ENCODE peak calls at places on chromosome 6, in nine cellular contexts. One of them, this sample, is unnamed.

GRCh38 chr6:127069659-127070279 is 48.7 kb upstream of the RSPO3 start:
- DNase-seq in naive B cell: no peak
- DNase-seq in T-helper 2 cell: no peak
- DNase-seq in cortex of kidney: no peak
- DNase-seq in EL: peak
- DNase-seq in germinal center: no peak
- DNase-seq in MCF 10A: peak
- DNase-seq in epithelial cell of prostate: no peak
- DNase-seq in amygdala: no peak
- DNase-seq in this sample: no peak

GRCh38 chr6:18551228-18551627 is 164.1 kb downstream of the RNF144B start:
- DNase-seq in naive B cell: no peak
- DNase-seq in EL: peak
- DNase-seq in epithelial cell of prostate: peak
- DNase-seq in T-helper 2 cell: no peak
- DNase-seq in amygdala: no peak
- DNase-seq in cortex of kidney: no peak
- DNase-seq in germinal center: no peak
- DNase-seq in MCF 10A: peak
- DNase-seq in this sample: no peak

GRCh38 chr6:150866147-150867073 is 908 bp downstream of the MTHFD1L start:
- DNase-seq in germinal center: peak
- DNase-seq in amygdala: peak
- DNase-seq in EL: peak
- DNase-seq in T-helper 2 cell: peak
- DNase-seq in naive B cell: peak
- DNase-seq in MCF 10A: peak
- DNase-seq in epithelial cell of prostate: peak
- DNase-seq in cortex of kidney: no peak
- DNase-seq in this sample: peak

GRCh38 chr6:157629220-157629619 is 193.8 kb upstream of the SNX9 start:
- DNase-seq in epithelial cell of prostate: no peak
- DNase-seq in cortex of kidney: no peak
- DNase-seq in T-helper 2 cell: no peak
- DNase-seq in germinal center: no peak
- DNase-seq in EL: no peak
- DNase-seq in amygdala: no peak
- DNase-seq in naive B cell: no peak
- DNase-seq in MCF 10A: no peak
- DNase-seq in this sample: no peak

GRCh38 chr6:134621858-134622257 is 303.9 kb upstream of the SGK1 start:
- DNase-seq in MCF 10A: peak
- DNase-seq in epithelial cell of prostate: peak
- DNase-seq in EL: no peak
- DNase-seq in amygdala: no peak
- DNase-seq in T-helper 2 cell: no peak
- DNase-seq in germinal center: no peak
- DNase-seq in naive B cell: no peak
- DNase-seq in cortex of kidney: no peak
- DNase-seq in this sample: no peak

GRCh38 chr6:10190042-10190441 is 224.8 kb downstream of the TFAP2A start:
- DNase-seq in EL: peak
- DNase-seq in germinal center: no peak
- DNase-seq in naive B cell: no peak
- DNase-seq in amygdala: no peak
- DNase-seq in cortex of kidney: no peak
- DNase-seq in MCF 10A: no peak
- DNase-seq in epithelial cell of prostate: no peak
- DNase-seq in T-helper 2 cell: no peak
- DNase-seq in this sample: no peak

GRCh38 chr6:5435449-5435848 is 174.1 kb downstream of the FARS2 start:
- DNase-seq in amygdala: no peak
- DNase-seq in naive B cell: no peak
- DNase-seq in MCF 10A: peak
- DNase-seq in cortex of kidney: no peak
- DNase-seq in EL: peak
- DNase-seq in epithelial cell of prostate: no peak
- DNase-seq in germinal center: no peak
- DNase-seq in T-helper 2 cell: no peak
- DNase-seq in this sample: no peak

GRCh38 chr6:150142657-150143501 is at the start of gene PPP1R14C:
- DNase-seq in cortex of kidney: no peak
- DNase-seq in MCF 10A: peak
- DNase-seq in amygdala: peak
- DNase-seq in T-helper 2 cell: no peak
- DNase-seq in epithelial cell of prostate: no peak
- DNase-seq in EL: peak
- DNase-seq in germinal center: peak
- DNase-seq in naive B cell: peak
- DNase-seq in this sample: no peak

GRCh38 chr6:85494551-85495337 is 44.9 kb downstream of the NT5E start:
- DNase-seq in MCF 10A: peak
- DNase-seq in cortex of kidney: no peak
- DNase-seq in epithelial cell of prostate: no peak
- DNase-seq in EL: peak
- DNase-seq in germinal center: no peak
- DNase-seq in amygdala: no peak
- DNase-seq in naive B cell: no peak
- DNase-seq in T-helper 2 cell: no peak
- DNase-seq in this sample: no peak

GRCh38 chr6:130076512-130076911 is 58.1 kb downstream of the L3MBTL3 start:
- DNase-seq in EL: no peak
- DNase-seq in epithelial cell of prostate: no peak
- DNase-seq in MCF 10A: no peak
- DNase-seq in T-helper 2 cell: no peak
- DNase-seq in cortex of kidney: no peak
- DNase-seq in germinal center: no peak
- DNase-seq in naive B cell: no peak
- DNase-seq in amygdala: no peak
- DNase-seq in this sample: no peak

GRCh38 chr6:84521419-84522001 is 242.9 kb downstream of the TBX18 start:
- DNase-seq in EL: no peak
- DNase-seq in naive B cell: no peak
- DNase-seq in amygdala: no peak
- DNase-seq in cortex of kidney: no peak
- DNase-seq in T-helper 2 cell: no peak
- DNase-seq in epithelial cell of prostate: no peak
- DNase-seq in MCF 10A: no peak
- DNase-seq in germinal center: no peak
- DNase-seq in this sample: no peak

GRCh38 chr6:46170357-46171289 is at the start of gene ENPP5:
- DNase-seq in MCF 10A: peak
- DNase-seq in germinal center: peak
- DNase-seq in EL: peak
- DNase-seq in cortex of kidney: peak
- DNase-seq in amygdala: peak
- DNase-seq in epithelial cell of prostate: peak
- DNase-seq in naive B cell: peak
- DNase-seq in T-helper 2 cell: peak
- DNase-seq in this sample: peak

GRCh38 chr6:7112741-7113313 is 5.1 kb downstream of the RREB1 start:
- DNase-seq in epithelial cell of prostate: peak
- DNase-seq in naive B cell: peak
- DNase-seq in amygdala: no peak
- DNase-seq in cortex of kidney: no peak
- DNase-seq in T-helper 2 cell: no peak
- DNase-seq in germinal center: no peak
- DNase-seq in MCF 10A: peak
- DNase-seq in EL: no peak
- DNase-seq in this sample: peak

GRCh38 chr6:53691667-53692133 is 26.1 kb upstream of the KLHL31 start:
- DNase-seq in T-helper 2 cell: no peak
- DNase-seq in EL: no peak
- DNase-seq in amygdala: no peak
- DNase-seq in epithelial cell of prostate: no peak
- DNase-seq in MCF 10A: no peak
- DNase-seq in cortex of kidney: no peak
- DNase-seq in germinal center: no peak
- DNase-seq in naive B cell: no peak
- DNase-seq in this sample: no peak

GRCh38 chr6:130888246-130888645 is 61.0 kb downstream of the SMLR1 start:
- DNase-seq in epithelial cell of prostate: no peak
- DNase-seq in MCF 10A: no peak
- DNase-seq in T-helper 2 cell: no peak
- DNase-seq in cortex of kidney: no peak
- DNase-seq in germinal center: no peak
- DNase-seq in amygdala: no peak
- DNase-seq in EL: no peak
- DNase-seq in naive B cell: no peak
- DNase-seq in this sample: no peak

GRCh38 chr6:42783177-42783875 is 1.5 kb downstream of the BICRAL start:
- DNase-seq in cortex of kidney: no peak
- DNase-seq in germinal center: peak
- DNase-seq in amygdala: peak
- DNase-seq in MCF 10A: peak
- DNase-seq in T-helper 2 cell: peak
- DNase-seq in EL: peak
- DNase-seq in naive B cell: peak
- DNase-seq in epithelial cell of prostate: no peak
- DNase-seq in this sample: peak

GRCh38 chr6:137958809-137959565 is 91.9 kb downstream of the TNFAIP3 start:
- DNase-seq in naive B cell: no peak
- DNase-seq in MCF 10A: no peak
- DNase-seq in cortex of kidney: no peak
- DNase-seq in amygdala: no peak
- DNase-seq in T-helper 2 cell: no peak
- DNase-seq in germinal center: no peak
- DNase-seq in epithelial cell of prostate: peak
- DNase-seq in EL: no peak
- DNase-seq in this sample: no peak

GRCh38 chr6:41306187-41306854 is 19.8 kb upstream of the TREM1 start:
- DNase-seq in cortex of kidney: no peak
- DNase-seq in epithelial cell of prostate: no peak
- DNase-seq in naive B cell: peak
- DNase-seq in germinal center: peak
- DNase-seq in T-helper 2 cell: no peak
- DNase-seq in EL: peak
- DNase-seq in MCF 10A: peak
- DNase-seq in amygdala: no peak
- DNase-seq in this sample: no peak

GRCh38 chr6:7267521-7268091 is 45.4 kb downstream of the SSR1 start:
- DNase-seq in germinal center: no peak
- DNase-seq in naive B cell: no peak
- DNase-seq in EL: peak
- DNase-seq in MCF 10A: peak
- DNase-seq in epithelial cell of prostate: peak
- DNase-seq in amygdala: peak
- DNase-seq in T-helper 2 cell: no peak
- DNase-seq in cortex of kidney: no peak
- DNase-seq in this sample: no peak

GRCh38 chr6:71107935-71108420 is 151.1 kb upstream of the B3GAT2 start:
- DNase-seq in T-helper 2 cell: no peak
- DNase-seq in MCF 10A: peak
- DNase-seq in naive B cell: no peak
- DNase-seq in EL: peak
- DNase-seq in amygdala: peak
- DNase-seq in epithelial cell of prostate: peak
- DNase-seq in cortex of kidney: no peak
- DNase-seq in germinal center: no peak
- DNase-seq in this sample: no peak

GRCh38 chr6:30748301-30748769 is 4.0 kb upstream of the IER3 start:
- DNase-seq in MCF 10A: peak
- DNase-seq in T-helper 2 cell: no peak
- DNase-seq in naive B cell: no peak
- DNase-seq in germinal center: no peak
- DNase-seq in EL: no peak
- DNase-seq in cortex of kidney: no peak
- DNase-seq in amygdala: no peak
- DNase-seq in epithelial cell of prostate: peak
- DNase-seq in this sample: no peak

GRCh38 chr6:113004691-113005270 is 657.7 kb downstream of the RFPL4B start:
- DNase-seq in epithelial cell of prostate: no peak
- DNase-seq in cortex of kidney: no peak
- DNase-seq in germinal center: no peak
- DNase-seq in EL: no peak
- DNase-seq in T-helper 2 cell: no peak
- DNase-seq in amygdala: no peak
- DNase-seq in naive B cell: no peak
- DNase-seq in MCF 10A: no peak
- DNase-seq in this sample: no peak

GRCh38 chr6:170200458-170200891 is 90.4 kb downstream of the DLL1 start:
- DNase-seq in naive B cell: no peak
- DNase-seq in EL: no peak
- DNase-seq in germinal center: no peak
- DNase-seq in amygdala: no peak
- DNase-seq in MCF 10A: peak
- DNase-seq in cortex of kidney: no peak
- DNase-seq in T-helper 2 cell: no peak
- DNase-seq in epithelial cell of prostate: no peak
- DNase-seq in this sample: no peak

GRCh38 chr6:105317607-105318533 is 85.0 kb downstream of the PREP start:
- DNase-seq in epithelial cell of prostate: no peak
- DNase-seq in MCF 10A: peak
- DNase-seq in T-helper 2 cell: no peak
- DNase-seq in EL: no peak
- DNase-seq in germinal center: no peak
- DNase-seq in naive B cell: no peak
- DNase-seq in cortex of kidney: no peak
- DNase-seq in amygdala: no peak
- DNase-seq in this sample: no peak

GRCh38 chr6:3351105-3351676 is 92.4 kb downstream of the PSMG4 start:
- DNase-seq in cortex of kidney: no peak
- DNase-seq in amygdala: no peak
- DNase-seq in T-helper 2 cell: no peak
- DNase-seq in germinal center: no peak
- DNase-seq in MCF 10A: no peak
- DNase-seq in naive B cell: no peak
- DNase-seq in epithelial cell of prostate: no peak
- DNase-seq in EL: no peak
- DNase-seq in this sample: no peak

GRCh38 chr6:44678252-44678935 is 290.9 kb downstream of the CDC5L start:
- DNase-seq in T-helper 2 cell: no peak
- DNase-seq in germinal center: no peak
- DNase-seq in cortex of kidney: no peak
- DNase-seq in MCF 10A: no peak
- DNase-seq in epithelial cell of prostate: no peak
- DNase-seq in naive B cell: no peak
- DNase-seq in amygdala: no peak
- DNase-seq in EL: no peak
- DNase-seq in this sample: no peak

GRCh38 chr6:42453027-42453648 is 1.4 kb upstream of the TRERF1 start:
- DNase-seq in EL: peak
- DNase-seq in cortex of kidney: no peak
- DNase-seq in T-helper 2 cell: peak
- DNase-seq in amygdala: peak
- DNase-seq in epithelial cell of prostate: no peak
- DNase-seq in germinal center: peak
- DNase-seq in naive B cell: peak
- DNase-seq in MCF 10A: peak
- DNase-seq in this sample: peak

GRCh38 chr6:18080544-18080943 is 41.9 kb downstream of the NHLRC1 start:
- DNase-seq in germinal center: no peak
- DNase-seq in cortex of kidney: no peak
- DNase-seq in EL: no peak
- DNase-seq in T-helper 2 cell: no peak
- DNase-seq in naive B cell: no peak
- DNase-seq in amygdala: no peak
- DNase-seq in MCF 10A: no peak
- DNase-seq in epithelial cell of prostate: no peak
- DNase-seq in this sample: no peak

GRCh38 chr6:17865798-17866725 is 121.4 kb downstream of the KIF13A start:
- DNase-seq in T-helper 2 cell: no peak
- DNase-seq in amygdala: peak
- DNase-seq in cortex of kidney: no peak
- DNase-seq in EL: peak
- DNase-seq in naive B cell: no peak
- DNase-seq in MCF 10A: peak
- DNase-seq in epithelial cell of prostate: peak
- DNase-seq in germinal center: no peak
- DNase-seq in this sample: no peak

GRCh38 chr6:83511901-83512681 is at the start of gene PRSS35:
- DNase-seq in germinal center: no peak
- DNase-seq in amygdala: peak
- DNase-seq in EL: peak
- DNase-seq in T-helper 2 cell: no peak
- DNase-seq in cortex of kidney: no peak
- DNase-seq in naive B cell: no peak
- DNase-seq in MCF 10A: peak
- DNase-seq in epithelial cell of prostate: no peak
- DNase-seq in this sample: no peak

GRCh38 chr6:130945401-130945919 is 117.6 kb downstream of the EPB41L2 start:
- DNase-seq in naive B cell: no peak
- DNase-seq in germinal center: no peak
- DNase-seq in EL: no peak
- DNase-seq in cortex of kidney: no peak
- DNase-seq in epithelial cell of prostate: no peak
- DNase-seq in amygdala: no peak
- DNase-seq in T-helper 2 cell: no peak
- DNase-seq in MCF 10A: no peak
- DNase-seq in this sample: no peak